ENCODE peak calls at places on chromosomes 3 and 15, in seven cellular contexts. One of them, this sample, is unnamed.

GRCh38 chr3:47266709-47267489 is 15.7 kb downstream of the KIF9 start:
- DNase-seq in HepG2: peak; percentile 80
- DNase-seq in NCI-H510A: no peak
- DNase-seq in fibroblast of pulmonary artery: peak; percentile 96
- DNase-seq in IMR-90: peak; percentile 96
- DNase-seq in fibroblast of lung: peak; percentile 94
- DNase-seq in activated CD4-positive, alpha-beta T cell treated with anti-CD3 and anti-CD28 coated beads, Interleukin-2, amount 50 U/mL, for 48 hours: peak; percentile 54
- DNase-seq in this sample: peak; percentile 89

GRCh38 chr3:54577313-54577712 is 350.5 kb downstream of the LRTM1 start:
- DNase-seq in HepG2: no peak
- DNase-seq in NCI-H510A: no peak
- DNase-seq in fibroblast of pulmonary artery: no peak
- DNase-seq in IMR-90: no peak
- DNase-seq in fibroblast of lung: no peak
- DNase-seq in activated CD4-positive, alpha-beta T cell treated with anti-CD3 and anti-CD28 coated beads, Interleukin-2, amount 50 U/mL, for 48 hours: no peak
- DNase-seq in this sample: peak; percentile 48

GRCh38 chr3:55343486-55344357 is 143.4 kb downstream of the WNT5A start:
- DNase-seq in HepG2: no peak
- DNase-seq in NCI-H510A: no peak
- DNase-seq in fibroblast of pulmonary artery: no peak
- DNase-seq in IMR-90: no peak
- DNase-seq in fibroblast of lung: peak; percentile 56
- DNase-seq in activated CD4-positive, alpha-beta T cell treated with anti-CD3 and anti-CD28 coated beads, Interleukin-2, amount 50 U/mL, for 48 hours: no peak
- DNase-seq in this sample: peak; percentile 71

GRCh38 chr15:51162865-51163762 is 68.4 kb upstream of the TNFAIP8L3 start:
- DNase-seq in HepG2: peak; percentile 45
- DNase-seq in NCI-H510A: no peak
- DNase-seq in fibroblast of pulmonary artery: peak; percentile 81
- DNase-seq in IMR-90: peak; percentile 72
- DNase-seq in fibroblast of lung: peak; percentile 78
- DNase-seq in activated CD4-positive, alpha-beta T cell treated with anti-CD3 and anti-CD28 coated beads, Interleukin-2, amount 50 U/mL, for 48 hours: peak; percentile 73
- DNase-seq in this sample: peak; percentile 74

GRCh38 chr15:30882861-30883433 is 20.8 kb upstream of the FAN1 start:
- DNase-seq in HepG2: no peak
- DNase-seq in NCI-H510A: no peak
- DNase-seq in fibroblast of pulmonary artery: peak; percentile 5
- DNase-seq in IMR-90: no peak
- DNase-seq in fibroblast of lung: no peak
- DNase-seq in activated CD4-positive, alpha-beta T cell treated with anti-CD3 and anti-CD28 coated beads, Interleukin-2, amount 50 U/mL, for 48 hours: peak; percentile 24
- DNase-seq in this sample: no peak

GRCh38 chr15:69863446-69863845 is 234.3 kb downstream of the TLE3 start:
- DNase-seq in HepG2: no peak
- DNase-seq in NCI-H510A: no peak
- DNase-seq in fibroblast of pulmonary artery: no peak
- DNase-seq in IMR-90: no peak
- DNase-seq in fibroblast of lung: no peak
- DNase-seq in activated CD4-positive, alpha-beta T cell treated with anti-CD3 and anti-CD28 coated beads, Interleukin-2, amount 50 U/mL, for 48 hours: no peak
- DNase-seq in this sample: peak; percentile 81

GRCh38 chr3:68352031-68352430 is 580.3 kb downstream of the TAFA4 start:
- DNase-seq in HepG2: no peak
- DNase-seq in NCI-H510A: no peak
- DNase-seq in fibroblast of pulmonary artery: no peak
- DNase-seq in IMR-90: no peak
- DNase-seq in fibroblast of lung: no peak
- DNase-seq in activated CD4-positive, alpha-beta T cell treated with anti-CD3 and anti-CD28 coated beads, Interleukin-2, amount 50 U/mL, for 48 hours: no peak
- DNase-seq in this sample: no peak

GRCh38 chr15:78050851-78051250 is 26.7 kb downstream of the TBC1D2B start:
- DNase-seq in HepG2: no peak
- DNase-seq in NCI-H510A: no peak
- DNase-seq in fibroblast of pulmonary artery: no peak
- DNase-seq in IMR-90: no peak
- DNase-seq in fibroblast of lung: peak; percentile 62
- DNase-seq in activated CD4-positive, alpha-beta T cell treated with anti-CD3 and anti-CD28 coated beads, Interleukin-2, amount 50 U/mL, for 48 hours: no peak
- DNase-seq in this sample: no peak

GRCh38 chr15:72306211-72306785 is 13.7 kb downstream of the CELF6 start:
- DNase-seq in HepG2: no peak
- DNase-seq in NCI-H510A: peak; percentile 37
- DNase-seq in fibroblast of pulmonary artery: peak; percentile 77
- DNase-seq in IMR-90: peak; percentile 32
- DNase-seq in fibroblast of lung: peak; percentile 40
- DNase-seq in activated CD4-positive, alpha-beta T cell treated with anti-CD3 and anti-CD28 coated beads, Interleukin-2, amount 50 U/mL, for 48 hours: peak; percentile 14
- DNase-seq in this sample: no peak

GRCh38 chr3:128198313-128198712 is 45.0 kb downstream of the EEFSEC start:
- DNase-seq in HepG2: peak; percentile 4
- DNase-seq in NCI-H510A: no peak
- DNase-seq in fibroblast of pulmonary artery: no peak
- DNase-seq in IMR-90: no peak
- DNase-seq in fibroblast of lung: no peak
- DNase-seq in activated CD4-positive, alpha-beta T cell treated with anti-CD3 and anti-CD28 coated beads, Interleukin-2, amount 50 U/mL, for 48 hours: no peak
- DNase-seq in this sample: no peak

GRCh38 chr3:134590766-134591165 is 60.1 kb downstream of the KY start:
- DNase-seq in HepG2: no peak
- DNase-seq in NCI-H510A: no peak
- DNase-seq in fibroblast of pulmonary artery: no peak
- DNase-seq in IMR-90: no peak
- DNase-seq in fibroblast of lung: no peak
- DNase-seq in activated CD4-positive, alpha-beta T cell treated with anti-CD3 and anti-CD28 coated beads, Interleukin-2, amount 50 U/mL, for 48 hours: no peak
- DNase-seq in this sample: peak; percentile 91

GRCh38 chr3:27431116-27431515 is 53.1 kb downstream of the SLC4A7 start:
- DNase-seq in HepG2: no peak
- DNase-seq in NCI-H510A: no peak
- DNase-seq in fibroblast of pulmonary artery: peak; percentile 98
- DNase-seq in IMR-90: peak; percentile 99
- DNase-seq in fibroblast of lung: peak; percentile 99
- DNase-seq in activated CD4-positive, alpha-beta T cell treated with anti-CD3 and anti-CD28 coated beads, Interleukin-2, amount 50 U/mL, for 48 hours: no peak
- DNase-seq in this sample: peak; percentile 92

GRCh38 chr3:46707601-46708011 is 6.4 kb downstream of the TMIE start:
- DNase-seq in HepG2: no peak
- DNase-seq in NCI-H510A: no peak
- DNase-seq in fibroblast of pulmonary artery: no peak
- DNase-seq in IMR-90: no peak
- DNase-seq in fibroblast of lung: no peak
- DNase-seq in activated CD4-positive, alpha-beta T cell treated with anti-CD3 and anti-CD28 coated beads, Interleukin-2, amount 50 U/mL, for 48 hours: no peak
- DNase-seq in this sample: no peak

GRCh38 chr3:171044828-171045793 is 18.6 kb upstream of the SLC2A2 start:
- DNase-seq in HepG2: peak; percentile 100
- DNase-seq in NCI-H510A: no peak
- DNase-seq in fibroblast of pulmonary artery: peak; percentile 91
- DNase-seq in IMR-90: peak; percentile 80
- DNase-seq in fibroblast of lung: peak; percentile 86
- DNase-seq in activated CD4-positive, alpha-beta T cell treated with anti-CD3 and anti-CD28 coated beads, Interleukin-2, amount 50 U/mL, for 48 hours: no peak
- DNase-seq in this sample: peak; percentile 87

GRCh38 chr3:189806171-189806951 is 175.2 kb downstream of the TP63 start:
- DNase-seq in HepG2: no peak
- DNase-seq in NCI-H510A: peak; percentile 33
- DNase-seq in fibroblast of pulmonary artery: no peak
- DNase-seq in IMR-90: peak; percentile 6
- DNase-seq in fibroblast of lung: peak; percentile 71
- DNase-seq in activated CD4-positive, alpha-beta T cell treated with anti-CD3 and anti-CD28 coated beads, Interleukin-2, amount 50 U/mL, for 48 hours: no peak
- DNase-seq in this sample: peak; percentile 59

GRCh38 chr15:93317772-93318171 is 228.8 kb upstream of the RGMA start:
- DNase-seq in HepG2: no peak
- DNase-seq in NCI-H510A: no peak
- DNase-seq in fibroblast of pulmonary artery: no peak
- DNase-seq in IMR-90: no peak
- DNase-seq in fibroblast of lung: no peak
- DNase-seq in activated CD4-positive, alpha-beta T cell treated with anti-CD3 and anti-CD28 coated beads, Interleukin-2, amount 50 U/mL, for 48 hours: no peak
- DNase-seq in this sample: no peak

GRCh38 chr3:72145506-72146380 is 360.8 kb upstream of the PROK2 start:
- DNase-seq in HepG2: no peak
- DNase-seq in NCI-H510A: no peak
- DNase-seq in fibroblast of pulmonary artery: peak; percentile 84
- DNase-seq in IMR-90: peak; percentile 69
- DNase-seq in fibroblast of lung: peak; percentile 87
- DNase-seq in activated CD4-positive, alpha-beta T cell treated with anti-CD3 and anti-CD28 coated beads, Interleukin-2, amount 50 U/mL, for 48 hours: no peak
- DNase-seq in this sample: peak; percentile 14

GRCh38 chr3:123449092-123449985 is 449 bp upstream of the ADCY5 start:
- DNase-seq in HepG2: no peak
- DNase-seq in NCI-H510A: no peak
- DNase-seq in fibroblast of pulmonary artery: peak; percentile 11
- DNase-seq in IMR-90: peak; percentile 10
- DNase-seq in fibroblast of lung: peak; percentile 22
- DNase-seq in activated CD4-positive, alpha-beta T cell treated with anti-CD3 and anti-CD28 coated beads, Interleukin-2, amount 50 U/mL, for 48 hours: peak; percentile 16
- DNase-seq in this sample: peak; percentile 14

GRCh38 chr3:171054921-171055320 is 28.4 kb upstream of the SLC2A2 start:
- DNase-seq in HepG2: no peak
- DNase-seq in NCI-H510A: no peak
- DNase-seq in fibroblast of pulmonary artery: peak; percentile 17
- DNase-seq in IMR-90: no peak
- DNase-seq in fibroblast of lung: peak; percentile 17
- DNase-seq in activated CD4-positive, alpha-beta T cell treated with anti-CD3 and anti-CD28 coated beads, Interleukin-2, amount 50 U/mL, for 48 hours: no peak
- DNase-seq in this sample: peak; percentile 13

GRCh38 chr15:36810656-36811449 is 231.4 kb downstream of the CDIN1 start:
- DNase-seq in HepG2: no peak
- DNase-seq in NCI-H510A: no peak
- DNase-seq in fibroblast of pulmonary artery: no peak
- DNase-seq in IMR-90: no peak
- DNase-seq in fibroblast of lung: no peak
- DNase-seq in activated CD4-positive, alpha-beta T cell treated with anti-CD3 and anti-CD28 coated beads, Interleukin-2, amount 50 U/mL, for 48 hours: no peak
- DNase-seq in this sample: no peak